ENCODE peak calls at places on chromosomes 5 and 9, in four cellular contexts. P, F, J and Z are unnamed samples.

GRCh38 chr5:68071243-68071642 is 144.3 kb upstream of the PIK3R1 start:
- DNase-seq in P (no peak), F (no peak), J (no peak), Z (no peak)

GRCh38 chr9:89978185-89978584 is 373.4 kb downstream of the GADD45G start:
- DNase-seq in P (no peak), F (peak; percentile 66), J (no peak), Z (no peak)

GRCh38 chr9:1875921-1876448 is 139.2 kb upstream of the SMARCA2 start:
- DNase-seq in P (no peak), F (no peak), J (no peak), Z (no peak)

GRCh38 chr5:96816430-96816939 is 8.7 kb upstream of the ERAP1 start:
- DNase-seq in P (no peak), F (peak; percentile 66), J (no peak), Z (no peak)

GRCh38 chr5:100758306-100758705 is 144.8 kb downstream of the ST8SIA4 start:
- DNase-seq in P (no peak), F (no peak), J (no peak), Z (no peak)

GRCh38 chr5:160287378-160288051 is 24.8 kb downstream of the CCNJL start:
- DNase-seq in P (peak; percentile 54), F (peak; percentile 85), J (no peak), Z (peak; percentile 86)

GRCh38 chr5:5793560-5793959 is 371.1 kb downstream of the ICE1 start:
- DNase-seq in P (no peak), F (no peak), J (no peak), Z (no peak)

GRCh38 chr5:137760294-137761019 is 6.3 kb upstream of the HNRNPA0 start:
- DNase-seq in P (peak; percentile 26), F (peak; percentile 13), J (no peak), Z (no peak)

GRCh38 chr5:52859619-52860018 is 71.9 kb downstream of the ITGA1 start:
- DNase-seq in P (peak; percentile 81), F (no peak), J (no peak), Z (peak; percentile 34)

GRCh38 chr9:5326893-5327548 is 12.7 kb downstream of the RLN1 start:
- DNase-seq in P (no peak), F (no peak), J (no peak), Z (no peak)

GRCh38 chr5:38253759-38254158 is 4.6 kb upstream of the EGFLAM start:
- DNase-seq in P (no peak), F (no peak), J (no peak), Z (no peak)

GRCh38 chr5:38259062-38259857 is 901 bp downstream of the EGFLAM start:
- DNase-seq in P (peak; percentile 3), F (no peak), J (no peak), Z (no peak)

GRCh38 chr5:38258319-38259061 is at the start of gene EGFLAM:
- DNase-seq in P (peak; percentile 32), F (peak; percentile 63), J (no peak), Z (peak; percentile 75)

GRCh38 chr5:38258037-38258318 is 381 bp upstream of the EGFLAM start:
- DNase-seq in P (no peak), F (no peak), J (no peak), Z (no peak)

GRCh38 chr5:38257236-38258036 is 923 bp upstream of the EGFLAM start:
- DNase-seq in P (no peak), F (no peak), J (no peak), Z (no peak)
- H3K27me3 ChIP-seq in P (peaks cover 62% of the 10 kb centered on the region), F (peaks cover 20% of the 10 kb centered on the region), J (no peaks in the 10 kb centered on the region), Z (no peaks in the 10 kb centered on the region)

GRCh38 chr5:43036856-43037711 is 3.0 kb downstream of the ANXA2R start:
- DNase-seq in P (peak; percentile 75), F (no peak), J (no peak), Z (no peak)

GRCh38 chr5:43034591-43034968 is 5.5 kb downstream of the ANXA2R start:
- DNase-seq in P (peak; percentile 57), F (no peak), J (no peak), Z (peak; percentile 16)

GRCh38 chr5:43037929-43038510 is 2.1 kb downstream of the ANXA2R start:
- DNase-seq in P (peak; percentile 88), F (no peak), J (no peak), Z (no peak)

GRCh38 chr5:43036409-43036808 is 3.7 kb downstream of the ANXA2R start:
- DNase-seq in P (no peak), F (no peak), J (no peak), Z (no peak)

GRCh38 chr5:43033845-43034590 is 6.1 kb downstream of the ANXA2R start:
- DNase-seq in P (peak; percentile 51), F (no peak), J (no peak), Z (peak; percentile 25)
- H3K4me3 ChIP-seq in P (peak overlapping the region; percentile 50), F (no peak overlapping the region), J (no peak overlapping the region), Z (peak overlapping the region; percentile 57)

DNA sequence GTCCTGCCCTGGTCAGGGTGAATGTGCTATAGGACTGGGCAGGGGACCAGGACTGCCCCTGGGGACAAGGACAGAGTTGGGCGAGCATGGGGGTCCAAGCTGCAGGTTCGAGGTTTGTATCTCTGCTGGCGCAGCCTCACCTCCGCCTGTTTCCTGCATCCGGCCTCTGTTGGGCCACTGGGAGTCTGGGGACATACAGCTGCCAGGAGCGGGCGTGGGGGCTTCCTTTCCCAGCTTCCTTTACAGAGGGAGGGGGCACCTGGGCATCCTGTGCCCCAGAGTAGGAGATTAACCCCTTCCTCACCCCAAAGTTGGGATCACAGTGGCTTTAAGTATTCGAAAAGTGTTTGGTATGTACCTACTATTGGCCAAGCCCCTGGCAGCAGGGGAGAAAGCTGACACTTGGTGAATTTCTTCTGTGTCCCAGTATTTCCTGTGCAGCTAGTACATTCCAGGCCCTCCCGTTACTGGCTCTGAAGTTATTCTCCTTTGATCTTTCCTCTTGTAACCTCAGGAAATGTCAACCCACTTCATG is 19.0 kb downstream of the OLFML2A start:
- DNase-seq in P (peak; percentile 38), F (no peak), J (no peak), Z (no peak)
- H3K4me1 ChIP-seq in P (peaks cover 34% of the 10 kb centered on the region), F (peaks cover 26% of the 10 kb centered on the region), J (no peaks in the 10 kb centered on the region), Z (no peaks in the 10 kb centered on the region)

DNA sequence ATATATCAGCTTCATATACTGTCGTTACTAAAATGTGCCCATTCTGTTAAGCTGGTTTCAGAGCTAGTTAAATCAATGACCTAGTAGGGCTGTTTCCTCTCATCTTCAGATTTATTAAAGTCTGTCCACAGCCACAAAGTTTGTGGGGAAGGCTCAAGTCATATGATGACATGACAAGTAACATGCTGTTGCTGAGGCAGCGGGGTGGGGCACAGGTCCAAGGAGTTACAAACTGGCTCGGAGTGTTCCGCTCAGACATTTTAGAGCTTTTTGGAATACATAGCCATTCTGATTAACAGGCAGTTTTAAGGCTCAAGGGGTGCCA is 2.7 kb upstream of the ANP32B start:
- DNase-seq in P (no peak), F (no peak), J (peak; percentile 71), Z (no peak)
- H3K27me3 ChIP-seq in P (no peaks in the 10 kb centered on the region), F (no peaks in the 10 kb centered on the region), J (no peaks in the 10 kb centered on the region), Z (no peaks in the 10 kb centered on the region)

DNA sequence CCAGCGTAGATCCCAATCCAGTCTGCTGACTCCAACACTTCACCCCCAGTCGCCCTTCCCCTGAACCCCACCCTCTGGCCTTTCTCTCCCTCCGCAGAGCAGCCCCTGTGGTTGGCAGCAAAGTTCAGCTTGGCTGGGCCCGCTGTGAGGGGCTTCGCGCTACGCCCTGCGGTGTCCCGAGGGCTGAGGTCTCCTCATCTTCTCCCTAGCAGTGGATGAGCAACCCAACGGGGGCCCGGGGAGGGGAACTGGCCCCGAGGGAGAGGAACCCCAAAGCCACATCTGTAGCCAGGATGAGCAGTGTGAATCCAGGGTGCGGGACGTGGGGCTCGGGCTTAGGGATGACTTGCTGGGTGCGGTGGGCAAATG is 579 bp downstream of the EGFL7 start:
- DNase-seq in P (no peak), F (no peak), J (no peak), Z (no peak)
- H3K4me3 ChIP-seq in P (no peak overlapping the region), F (no peak overlapping the region), J (peak overlapping the region; percentile 25), Z (no peak overlapping the region)

DNA sequence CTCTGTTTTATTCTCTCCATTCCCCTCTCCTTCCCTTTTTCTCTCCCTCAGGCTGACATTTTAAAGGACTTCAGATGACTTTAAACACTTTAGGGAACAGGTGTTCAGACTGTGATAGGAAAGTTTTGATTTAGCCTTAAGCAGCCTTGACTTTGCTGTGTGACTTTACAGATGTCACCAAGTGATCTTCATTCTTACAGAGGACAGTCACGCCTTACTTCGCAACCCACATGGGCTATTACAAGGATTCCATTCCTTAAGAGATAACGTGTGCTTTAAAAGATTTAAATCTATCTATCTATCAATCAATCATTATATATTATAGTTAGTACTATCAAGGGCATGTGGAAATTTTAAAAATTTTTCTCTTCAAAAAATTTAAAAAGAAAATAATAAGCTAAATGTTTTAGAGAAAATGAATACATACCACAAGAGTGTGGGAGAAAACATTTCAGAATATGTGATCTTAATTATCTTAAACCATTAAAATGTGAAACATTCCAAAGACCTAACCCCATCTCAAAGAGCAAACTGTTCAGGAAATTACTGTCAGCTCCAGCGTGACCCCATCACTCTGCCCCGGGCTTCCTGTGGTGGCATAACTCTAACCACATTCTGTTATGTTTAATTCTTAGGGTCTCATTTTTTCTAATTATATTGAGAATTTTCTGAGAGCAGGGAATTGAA is 530.5 kb downstream of the SEMA5A start:
- DNase-seq in P (peak; percentile 48), F (peak; percentile 1), J (no peak), Z (no peak)
- H3K4me1 ChIP-seq in P (peaks cover 19% of the 10 kb centered on the region), F (no peaks in the 10 kb centered on the region), J (no peaks in the 10 kb centered on the region), Z (no peaks in the 10 kb centered on the region)

GRCh38 chr5:77645158-77645994 is 6.9 kb upstream of the OTP start:
- DNase-seq in P (peak; percentile 44), F (peak; percentile 62), J (no peak), Z (peak; percentile 74)

GRCh38 chr5:77644443-77645157 is 6.1 kb upstream of the OTP start:
- DNase-seq in P (no peak), F (peak; percentile 67), J (no peak), Z (no peak)

GRCh38 chr5:77643654-77644404 is 5.3 kb upstream of the OTP start:
- DNase-seq in P (no peak), F (peak; percentile 58), J (no peak), Z (no peak)

GRCh38 chr5:77642915-77643653 is 4.6 kb upstream of the OTP start:
- DNase-seq in P (no peak), F (peak; percentile 59), J (no peak), Z (no peak)

DNA sequence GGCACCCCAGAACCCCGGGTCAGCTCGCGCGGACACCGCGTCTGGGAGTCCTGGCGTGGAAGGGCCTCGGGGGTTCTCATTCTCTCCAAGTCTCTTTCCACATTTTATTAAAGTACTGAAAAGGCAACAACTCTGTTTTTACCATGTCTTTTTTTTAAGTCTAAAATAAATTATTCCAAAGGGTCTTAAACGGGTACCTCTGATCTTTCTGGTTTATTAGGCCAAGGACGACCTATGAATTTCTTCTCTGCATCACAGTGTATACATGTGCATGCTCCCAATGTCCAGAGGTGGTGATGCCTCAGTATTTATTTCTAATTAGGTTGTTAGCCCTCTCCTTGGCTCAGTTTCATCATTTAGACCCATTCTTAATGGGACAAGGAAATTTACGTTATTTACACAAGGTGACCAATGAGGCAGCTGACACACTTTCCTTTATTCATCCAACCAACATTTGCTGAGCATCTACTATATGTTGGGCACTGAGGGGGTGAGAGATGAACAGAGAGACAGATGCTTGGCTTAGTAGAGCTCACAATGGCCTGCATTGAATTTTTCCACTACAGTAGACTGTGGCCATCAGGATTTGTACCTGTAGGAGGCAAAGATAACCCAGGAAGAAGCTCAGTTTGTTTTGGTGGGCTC is 7.6 kb upstream of the OTP start:
- DNase-seq in P (no peak), F (no peak), J (no peak), Z (no peak)
- H3K27me3 ChIP-seq in P (peaks cover 92% of the 10 kb centered on the region), F (no peaks in the 10 kb centered on the region), J (peaks cover 13% of the 10 kb centered on the region), Z (peaks cover 73% of the 10 kb centered on the region)